ENCODE peak calls at places on chromosomes 4 and X, in seven cellular contexts. F is H9, D is neuronal stem cell, V is mesenchymal stem cell, H is H1, R is IMR-90, Q is trophoblast cell. S is an unnamed sample.

GRCh38 chrX:152949114-152949513 is 44.8 kb downstream of the PNMA5 start:
- DNase-seq in Q (no peak), F (no peak), V (no peak), R (no peak), D (no peak), H (no peak), S (no peak)

GRCh38 chrX:50769389-50770063 is 44.5 kb downstream of the SHROOM4 start:
- DNase-seq in R (no peak), Q (no peak), H (no peak), F (no peak), V (no peak), D (no peak), S (no peak)

GRCh38 chr4:113094802-113095201 is 45.3 kb downstream of the ANK2 start:
- DNase-seq in H (no peak), Q (peak; percentile 5), D (no peak), R (no peak), F (no peak), V (peak; percentile 18), S (peak; percentile 64)

GRCh38 chrX:125132274-125132673 is 187.4 kb upstream of the TEX13C start:
- DNase-seq in Q (peak; percentile 2), R (peak; percentile 0), D (no peak), V (no peak), H (no peak), F (no peak), S (peak; percentile 67)

GRCh38 chr4:86892639-86892965 is 380 bp upstream of the C4orf36 start:
- DNase-seq in Q (peak; percentile 23), D (no peak), F (no peak), H (no peak), V (no peak), R (no peak), S (no peak)

GRCh38 chr4:152165146-152165545 is 370.7 kb downstream of the FBXW7 start:
- DNase-seq in H (no peak), D (no peak), V (peak; percentile 15), F (peak; percentile 54), Q (peak; percentile 90), R (no peak), S (peak; percentile 99)

GRCh38 chr4:98653890-98654867 is 4.2 kb downstream of the TSPAN5 start:
- DNase-seq in R (peak; percentile 98), Q (no peak), H (no peak), D (no peak), V (peak; percentile 46), F (no peak), S (no peak)

GRCh38 chr4:25879991-25880641 is 17.3 kb upstream of the SEL1L3 start:
- DNase-seq in Q (no peak), H (no peak), V (no peak), F (no peak), R (peak; percentile 24), D (no peak), S (no peak)

GRCh38 chrX:45140812-45141211 is 59.9 kb downstream of the DIPK2B start:
- DNase-seq in R (no peak), V (no peak), F (no peak), D (no peak), Q (no peak), H (no peak), S (no peak)

GRCh38 chr4:10346023-10346422 is 111.2 kb downstream of the ZNF518B start:
- DNase-seq in H (no peak), R (peak; percentile 1), Q (peak; percentile 79), F (no peak), V (no peak), D (no peak), S (peak; percentile 46)

GRCh38 chr4:8033067-8033755 is 93.5 kb upstream of the AFAP1 start:
- DNase-seq in R (no peak), D (no peak), F (no peak), H (no peak), Q (no peak), V (no peak), S (no peak)

GRCh38 chr4:118981171-118981838 is 92.7 kb downstream of the SYNPO2 start:
- DNase-seq in D (peak; percentile 23), R (peak; percentile 81), V (peak; percentile 60), Q (no peak), F (no peak), H (no peak), S (no peak)

GRCh38 chr4:32569844-32570243 is 1849.7 kb downstream of the PCDH7 start:
- DNase-seq in H (no peak), Q (peak; percentile 7), F (no peak), D (no peak), V (no peak), R (no peak), S (no peak)

GRCh38 chr4:113384600-113384999 is 335.1 kb downstream of the ANK2 start:
- DNase-seq in H (no peak), D (no peak), V (peak; percentile 65), R (peak; percentile 81), Q (no peak), F (no peak), S (no peak)

GRCh38 chr4:184250795-184251679 is 33.4 kb upstream of the ENPP6 start:
- DNase-seq in F (no peak), H (peak; percentile 46), R (peak; percentile 60), Q (peak; percentile 87), D (peak; percentile 24), V (peak; percentile 65), S (peak; percentile 83)

GRCh38 chr4:94856030-94856429 is 98.3 kb downstream of the BMPR1B start:
- DNase-seq in D (no peak), Q (no peak), H (no peak), V (no peak), F (no peak), R (no peak), S (no peak)

GRCh38 chr4:2843909-2844584 is 403 bp downstream of the ADD1 start:
- DNase-seq in D (peak; percentile 49), V (peak; percentile 58), F (peak; percentile 43), H (no peak), Q (peak; percentile 72), R (peak; percentile 24), S (peak; percentile 49)

DNA sequence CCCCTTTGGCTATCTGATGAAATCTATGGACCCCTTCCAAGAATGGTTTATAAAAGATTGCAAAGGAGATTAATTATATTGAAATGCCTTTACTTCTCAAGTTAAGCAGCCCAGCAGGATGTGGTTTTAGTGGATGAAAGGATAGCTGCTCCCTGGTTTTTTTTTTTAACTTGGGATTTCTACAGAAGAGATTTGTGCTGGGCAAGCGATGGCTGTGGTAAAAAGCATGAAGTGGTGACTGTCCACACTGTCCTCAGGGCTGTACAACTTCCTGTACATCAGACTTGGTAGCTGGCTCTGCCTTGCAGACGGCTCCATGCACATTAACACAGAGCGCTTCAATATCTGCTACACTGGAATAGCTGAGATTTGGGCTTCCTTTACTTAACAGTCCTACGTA is 321.7 kb downstream of the DHX15 start:
- DNase-seq in D (no peak), Q (no peak), F (no peak), R (no peak), V (peak; percentile 5), H (no peak), S (no peak)
- H3K27ac ChIP-seq in D (no peak overlapping the region), Q (peak overlapping the region; percentile 12), F (no peak overlapping the region), R (no peak overlapping the region), V (no peak overlapping the region), H (no peak overlapping the region), S (no peak overlapping the region)

GRCh38 chr4:784401-785331 is 41.3 kb downstream of the CPLX1 start:
- DNase-seq in F (no peak), H (no peak), V (no peak), D (no peak), R (no peak), Q (no peak), S (no peak)
- H2AK5ac ChIP-seq in F (no peak overlapping the region), H (peak overlapping the region; percentile 65), V (no peak overlapping the region), D (peak overlapping the region; percentile 83), R (no peak overlapping the region), Q (no peak overlapping the region), S (no peak overlapping the region)

GRCh38 chr4:40684404-40684803 is 54.7 kb upstream of the RBM47 start:
- DNase-seq in Q (no peak), R (no peak), V (no peak), H (no peak), D (no peak), F (no peak), S (no peak)

GRCh38 chr4:40685300-40685699 is 55.6 kb upstream of the RBM47 start:
- DNase-seq in Q (peak; percentile 80), D (no peak), H (no peak), V (peak; percentile 54), F (no peak), R (peak; percentile 73), S (no peak)

GRCh38 chr4:40686081-40686913 is 56.6 kb upstream of the RBM47 start:
- DNase-seq in V (no peak), H (no peak), D (no peak), Q (peak; percentile 37), F (no peak), R (no peak), S (no peak)

GRCh38 chr4:40687676-40688389 is 58.2 kb upstream of the RBM47 start:
- DNase-seq in R (no peak), Q (peak; percentile 80), F (no peak), V (no peak), H (no peak), D (no peak), S (no peak)

GRCh38 chr4:40688446-40689095 is 58.9 kb upstream of the RBM47 start:
- DNase-seq in H (no peak), D (no peak), V (no peak), Q (peak; percentile 73), R (no peak), F (no peak), S (no peak)
- H3K27ac ChIP-seq in H (no peak overlapping the region), D (no peak overlapping the region), V (no peak overlapping the region), Q (no peak overlapping the region), R (no peak overlapping the region), F (no peak overlapping the region), S (no peak overlapping the region)

GRCh38 chrX:56216332-56216731 is 15.8 kb upstream of the KLF8 start:
- DNase-seq in F (no peak), D (no peak), R (no peak), Q (no peak), V (no peak), H (no peak), S (no peak)

GRCh38 chrX:56222473-56223000 is 9.6 kb upstream of the KLF8 start:
- DNase-seq in H (no peak), V (no peak), R (no peak), D (no peak), Q (no peak), F (no peak), S (no peak)

GRCh38 chrX:56221101-56221500 is 11.1 kb upstream of the KLF8 start:
- DNase-seq in Q (no peak), V (no peak), H (no peak), D (no peak), R (no peak), F (no peak), S (no peak)

GRCh38 chrX:56219702-56220101 is 12.5 kb upstream of the KLF8 start:
- DNase-seq in D (no peak), V (no peak), F (no peak), H (no peak), R (no peak), Q (no peak), S (peak; percentile 11)
- H2AK5ac ChIP-seq in D (no peak overlapping the region), V (no peak overlapping the region), F (no peak overlapping the region), H (no peak overlapping the region), R (no peak overlapping the region), Q (no peak overlapping the region), S (no peak overlapping the region)

DNA sequence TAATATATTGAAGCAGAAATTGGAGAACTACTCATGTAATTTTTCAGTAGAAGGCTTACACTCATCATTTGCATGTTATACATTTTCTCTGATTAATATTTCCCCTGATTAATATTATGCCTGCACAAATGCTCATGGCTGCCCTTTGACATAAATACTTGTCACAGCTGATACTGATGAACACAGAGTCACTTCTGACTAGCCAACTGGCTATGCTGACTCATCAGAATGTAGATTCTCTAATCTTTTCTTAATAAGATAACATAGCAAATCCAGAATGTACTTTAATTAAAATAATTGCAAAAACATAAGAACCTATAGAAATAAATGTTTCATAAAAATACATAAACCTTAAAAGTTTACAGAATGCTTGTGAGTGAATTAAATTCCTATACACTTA is 52.4 kb upstream of the C4orf54 start:
- DNase-seq in F (no peak), R (no peak), Q (peak; percentile 63), D (no peak), H (no peak), V (no peak), S (no peak)
- H3K27ac ChIP-seq in F (no peak overlapping the region), R (no peak overlapping the region), Q (no peak overlapping the region), D (no peak overlapping the region), H (no peak overlapping the region), V (no peak overlapping the region), S (no peak overlapping the region)